ENCODE peak calls at places on chromosome 13, in five cellular contexts. U, M, E, D and B are unnamed samples.

GRCh38 chr13:39484506-39485313 is 118.3 kb downstream of the LHFPL6 start:
- DNase-seq in U (no peak), M (no peak), E (no peak), D (no peak), B (no peak)

GRCh38 chr13:49240017-49240416 is 7.7 kb upstream of the CDADC1 start:
- DNase-seq in U (no peak), M (peak; percentile 20), E (no peak), D (no peak), B (no peak)

GRCh38 chr13:78317030-78317429 is 286.3 kb downstream of the POU4F1 start:
- DNase-seq in U (no peak), M (no peak), E (no peak), D (no peak), B (no peak)

GRCh38 chr13:67650471-67650870 is 420.3 kb upstream of the PCDH9 start:
- DNase-seq in U (no peak), M (no peak), E (no peak), D (no peak), B (no peak)

GRCh38 chr13:35293579-35293978 is 182.9 kb downstream of the MAB21L1 start:
- DNase-seq in U (no peak), M (no peak), E (no peak), D (no peak), B (no peak)

GRCh38 chr13:98879127-98879520 is 98.7 kb downstream of the DOCK9 start:
- DNase-seq in U (no peak), M (no peak), E (no peak), D (no peak), B (no peak)

GRCh38 chr13:31699650-31700049 is 39.7 kb upstream of the RXFP2 start:
- DNase-seq in U (no peak), M (no peak), E (no peak), D (no peak), B (no peak)

GRCh38 chr13:44368062-44368591 is 5.5 kb upstream of the SERP2 start:
- DNase-seq in U (no peak), M (no peak), E (no peak), D (peak; percentile 52), B (no peak)

GRCh38 chr13:100636441-100636840 is 38.2 kb downstream of the TMTC4 start:
- DNase-seq in U (no peak), M (no peak), E (no peak), D (peak; percentile 76), B (no peak)

GRCh38 chr13:24306632-24307031 is 2.7 kb upstream of the C1QTNF9 start:
- DNase-seq in U (no peak), M (no peak), E (no peak), D (no peak), B (no peak)

GRCh38 chr13:66543780-66544179 is 686.4 kb downstream of the PCDH9 start:
- DNase-seq in U (no peak), M (no peak), E (no peak), D (no peak), B (no peak)

GRCh38 chr13:76968041-76968440 is 19.7 kb downstream of the ACOD1 start:
- DNase-seq in U (no peak), M (no peak), E (no peak), D (no peak), B (no peak)

GRCh38 chr13:49643003-49643651 is 14.8 kb downstream of the ARL11 start:
- DNase-seq in U (no peak), M (no peak), E (no peak), D (no peak), B (no peak)

GRCh38 chr13:40315416-40316064 is 350.9 kb downstream of the FOXO1 start:
- DNase-seq in U (no peak), M (peak; percentile 53), E (peak; percentile 41), D (no peak), B (no peak)

GRCh38 chr13:97577026-97577425 is 143.1 kb downstream of the RAP2A start:
- DNase-seq in U (no peak), M (no peak), E (no peak), D (no peak), B (no peak)

GRCh38 chr13:24253520-24254150 is 55.7 kb upstream of the C1QTNF9 start:
- DNase-seq in U (no peak), M (no peak), E (no peak), D (no peak), B (no peak)

GRCh38 chr13:23087884-23088283 is 92.9 kb upstream of the SGCG start:
- DNase-seq in U (no peak), M (no peak), E (no peak), D (peak; percentile 64), B (no peak)

GRCh38 chr13:23183292-23183691 is 2.5 kb downstream of the SGCG start:
- DNase-seq in U (no peak), M (no peak), E (no peak), D (no peak), B (no peak)

GRCh38 chr13:90830782-90831181 is 516.7 kb upstream of the MIR17HG start:
- DNase-seq in U (no peak), M (no peak), E (no peak), D (no peak), B (no peak)

GRCh38 chr13:65336916-65337315 is 1893.2 kb downstream of the PCDH9 start:
- DNase-seq in U (no peak), M (no peak), E (no peak), D (peak; percentile 19), B (no peak)

GRCh38 chr13:43492281-43492680 is 294.5 kb downstream of the ENOX1 start:
- DNase-seq in U (no peak), M (no peak), E (no peak), D (no peak), B (no peak)

GRCh38 chr13:51589793-51590192 is 5.5 kb downstream of the WDFY2 start:
- DNase-seq in U (no peak), M (no peak), E (no peak), D (no peak), B (no peak)

GRCh38 chr13:29684441-29684840 is 89.0 kb upstream of the SLC7A1 start:
- DNase-seq in U (no peak), M (no peak), E (no peak), D (no peak), B (no peak)

GRCh38 chr13:50386527-50387123 is 371.4 kb downstream of the KCNRG start:
- DNase-seq in U (no peak), M (no peak), E (no peak), D (no peak), B (no peak)

GRCh38 chr13:65540064-65540635 is 1690.0 kb downstream of the PCDH9 start:
- DNase-seq in U (no peak), M (no peak), E (no peak), D (no peak), B (no peak)

GRCh38 chr13:61170791-61171330 is 244.8 kb downstream of the PCDH20 start:
- DNase-seq in U (no peak), M (no peak), E (no peak), D (no peak), B (no peak)

GRCh38 chr13:63198076-63198475 is 1782.4 kb upstream of the PCDH20 start:
- DNase-seq in U (no peak), M (no peak), E (no peak), D (peak; percentile 72), B (peak; percentile 77)

GRCh38 chr13:90738881-90739280 is 608.6 kb upstream of the MIR17HG start:
- DNase-seq in U (no peak), M (no peak), E (no peak), D (no peak), B (no peak)

GRCh38 chr13:43528992-43529391 is 257.8 kb downstream of the ENOX1 start:
- DNase-seq in U (no peak), M (no peak), E (no peak), D (no peak), B (no peak)

GRCh38 chr13:80339578-80339840 is 1.4 kb downstream of the SPRY2 start:
- DNase-seq in U (no peak), M (no peak), E (no peak), D (peak; percentile 37), B (no peak)

GRCh38 chr13:80716610-80717081 is 375.7 kb upstream of the SPRY2 start:
- DNase-seq in U (no peak), M (no peak), E (no peak), D (peak; percentile 52), B (no peak)

GRCh38 chr13:47112205-47112896 is 215.5 kb upstream of the HTR2A start:
- DNase-seq in U (no peak), M (no peak), E (no peak), D (no peak), B (no peak)

GRCh38 chr13:112260108-112261055 is 115.8 kb upstream of the SPACA7 start:
- DNase-seq in U (no peak), M (no peak), E (no peak), D (no peak), B (no peak)

GRCh38 chr13:35499131-35500051 is 22.9 kb upstream of the MAB21L1 start:
- DNase-seq in U (no peak), M (no peak), E (no peak), D (peak; percentile 97), B (no peak)

GRCh38 chr13:24053505-24054251 is 106.8 kb upstream of the SPATA13 start:
- DNase-seq in U (no peak), M (peak; percentile 51), E (peak; percentile 33), D (peak; percentile 96), B (peak; percentile 63)

GRCh38 chr13:112793545-112794445 is 104.0 kb downstream of the ATP11A start:
- DNase-seq in U (no peak), M (no peak), E (no peak), D (no peak), B (no peak)

GRCh38 chr13:101065314-101065713 is 351.0 kb downstream of the NALCN start:
- DNase-seq in U (no peak), M (no peak), E (no peak), D (no peak), B (no peak)

GRCh38 chr13:23995283-23996073 is 98.2 kb upstream of the C1QTNF9B start:
- DNase-seq in U (no peak), M (no peak), E (no peak), D (no peak), B (no peak)